ENCODE peak calls at places on chromosomes 12 and 14, in seven cellular contexts. C, K, L, A, Z, V and H are unnamed samples. For H3K4me1, the result is how much of the 10 kb centered on the place peaks cover.

GRCh38 chr14:55754871-55755270 is 174.9 kb downstream of the KTN1 start:
- DNase-seq in C (no peak), K (no peak), A (no peak), Z (no peak), V (no peak), L (no peak), H (no peak)

GRCh38 chr14:74638970-74639369 is 26.9 kb upstream of the LTBP2 start:
- DNase-seq in A (no peak), V (no peak), L (no peak), Z (no peak), C (no peak), K (no peak), H (no peak)

GRCh38 chr14:88323520-88324199 is 591 bp upstream of the KCNK10 start:
- DNase-seq in C (no peak), Z (no peak), A (no peak), K (no peak), L (peak), V (no peak), H (no peak)

GRCh38 chr14:34794217-34794616 is 79.8 kb upstream of the CFL2 start:
- DNase-seq in C (no peak), L (no peak), V (no peak), Z (no peak), K (no peak), A (no peak), H (no peak)

GRCh38 chr14:50865677-50866076 is 6.2 kb upstream of the ABHD12B start:
- DNase-seq in L (peak), A (no peak), C (no peak), V (no peak), Z (no peak), K (no peak), H (no peak)

GRCh38 chr14:104316121-104316722 is 177.8 kb downstream of the KIF26A start:
- DNase-seq in L (no peak), C (no peak), V (peak), K (no peak), A (no peak), Z (no peak), H (no peak)

GRCh38 chr14:68593806-68594536 is 198.9 kb downstream of the ZFP36L1 start:
- DNase-seq in C (no peak), L (peak), A (no peak), V (no peak), K (no peak), Z (peak), H (no peak)

GRCh38 chr14:104440297-104440956 is 139.1 kb upstream of the C14orf180 start:
- DNase-seq in Z (no peak), C (no peak), L (no peak), V (peak), K (peak), A (no peak), H (no peak)

GRCh38 chr12:104942075-104942474 is 16.0 kb downstream of the SLC41A2 start:
- DNase-seq in L (no peak), V (no peak), C (no peak), K (no peak), Z (no peak), A (no peak), H (no peak)

GRCh38 chr12:115312901-115313300 is 628.9 kb upstream of the TBX3 start:
- DNase-seq in A (no peak), C (no peak), Z (no peak), L (no peak), K (no peak), V (no peak), H (no peak)

GRCh38 chr14:54325766-54326165 is 71.0 kb upstream of the CDKN3 start:
- DNase-seq in C (no peak), V (no peak), K (no peak), A (no peak), L (no peak), Z (no peak), H (no peak)

DNA sequence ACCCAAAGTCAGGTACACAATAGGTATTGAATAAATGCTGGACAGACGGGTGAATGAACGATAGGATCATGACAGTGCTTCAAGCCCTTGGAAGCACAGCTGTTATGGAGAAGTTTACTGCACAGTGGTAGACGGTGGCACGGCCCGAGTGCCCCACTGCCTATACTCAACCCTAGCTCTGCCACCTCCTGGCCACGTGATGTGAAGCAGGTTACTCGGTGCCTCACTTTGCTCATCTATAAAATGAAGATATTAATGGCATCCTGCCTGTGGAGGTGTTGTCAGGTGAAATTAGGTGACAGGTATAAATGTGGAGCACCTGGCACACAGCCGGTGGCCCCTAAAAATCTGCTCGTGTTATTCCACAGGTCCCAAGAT is 5.8 kb downstream of the ASB2 start:
- DNase-seq in K (no peak), Z (no peak), C (no peak), L (no peak), A (no peak), V (no peak), H (peak)
- H3K4me1 ChIP-seq in K (under half), Z (under half), C (half or more), L (under half), A (half or more), V (under half), H (under half)

GRCh38 chr12:14256555-14257169 is 108.8 kb upstream of the ATF7IP start:
- DNase-seq in L (peak), A (peak), K (peak), V (peak), C (peak), Z (peak), H (peak)

GRCh38 chr12:14258468-14258947 is 107.0 kb upstream of the ATF7IP start:
- DNase-seq in Z (no peak), L (peak), A (no peak), V (no peak), K (peak), C (no peak), H (no peak)

GRCh38 chr12:14257303-14257733 is 108.2 kb upstream of the ATF7IP start:
- DNase-seq in C (no peak), A (no peak), L (no peak), V (no peak), Z (no peak), K (peak), H (no peak)

GRCh38 chr12:14257734-14258467 is 107.6 kb upstream of the ATF7IP start:
- DNase-seq in C (peak), K (no peak), Z (peak), A (peak), V (peak), L (peak), H (peak)

DNA sequence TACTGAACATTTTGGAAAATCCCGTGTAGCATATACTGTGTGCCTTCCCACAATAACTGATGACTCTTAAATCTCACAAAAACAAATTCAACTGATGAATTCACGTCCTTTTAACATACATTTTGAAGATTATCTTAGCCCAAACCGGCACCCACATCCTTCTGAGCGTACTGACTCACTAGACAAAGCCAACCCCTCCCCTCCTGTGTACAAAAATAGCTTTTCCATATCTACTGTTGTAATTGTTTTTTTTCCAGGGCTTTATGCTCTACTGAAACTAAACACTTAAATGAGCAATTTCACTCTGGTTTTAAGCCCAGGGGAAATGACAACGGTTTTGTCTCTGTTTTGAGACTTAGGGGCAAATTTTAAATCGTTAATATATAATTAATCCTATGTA is 109.3 kb upstream of the ATF7IP start:
- DNase-seq in K (no peak), Z (no peak), A (no peak), L (peak), C (no peak), V (no peak), H (peak)
- H3K4me1 ChIP-seq in K (under half), Z (under half), A (under half), L (under half), C (under half), V (under half), H (under half)

GRCh38 chr14:92651793-92652382 is 96.5 kb downstream of the LGMN start:
- DNase-seq in K (no peak), L (no peak), C (peak), V (peak), Z (no peak), A (peak), H (peak)

GRCh38 chr14:92649934-92650545 is 98.4 kb downstream of the LGMN start:
- DNase-seq in Z (no peak), L (peak), K (no peak), C (peak), V (no peak), A (peak), H (no peak)

GRCh38 chr14:92649066-92649465 is 99.4 kb downstream of the LGMN start:
- DNase-seq in A (no peak), C (no peak), V (no peak), K (no peak), Z (no peak), L (no peak), H (no peak)

GRCh38 chr14:92651106-92651792 is 97.2 kb downstream of the LGMN start:
- DNase-seq in V (no peak), L (no peak), C (no peak), K (no peak), Z (no peak), A (no peak), H (peak)

GRCh38 chr14:92650581-92651105 is 97.8 kb downstream of the LGMN start:
- DNase-seq in V (no peak), A (no peak), C (no peak), L (no peak), K (no peak), Z (no peak), H (no peak)
- H3K4me1 ChIP-seq in V (under half), A (under half), C (half or more), L (under half), K (under half), Z (under half), H (half or more)

GRCh38 chr12:2246358-2246757 is 193.6 kb downstream of the CACNA1C start:
- DNase-seq in Z (no peak), A (no peak), V (no peak), C (no peak), L (peak), K (no peak), H (no peak)
- H3K4me1 ChIP-seq in Z (under half), A (under half), V (under half), C (half or more), L (half or more), K (under half), H (under half)